ENCODE peak calls at places on chromosomes 5 and 9, in ten cellular contexts. N is activated CD8-positive, alpha-beta T cell treated with anti-CD3 and anti-CD28 coated beads for 36 hours; P is nephron progenitor cell; U is pancreas; R is vagina; T is cardiac muscle cell; B is fibroblast of lung; H is GM13977; S is A549; M is cardiac fibroblast. C is an unnamed sample.

GRCh38 chr9:92639791-92640271 is 30.1 kb downstream of the IPPK start:
- DNase-seq in N (no peak), P (no peak), U (no peak), R (no peak), T (no peak), B (no peak), H (no peak), S (no peak), M (no peak), C (no peak)

GRCh38 chr9:27622688-27623340 is 49.5 kb upstream of the C9orf72 start:
- DNase-seq in N (no peak), P (no peak), U (no peak), R (no peak), T (no peak), B (no peak), H (no peak), S (no peak), M (no peak), C (no peak)

GRCh38 chr5:38379360-38379827 is 121.0 kb downstream of the EGFLAM start:
- DNase-seq in N (no peak), P (peak; percentile 33), U (no peak), R (no peak), T (peak; percentile 21), B (no peak), H (no peak), S (no peak), M (no peak), C (no peak)

GRCh38 chr5:17346811-17347210 is 129.4 kb downstream of the BASP1 start:
- DNase-seq in N (no peak), P (no peak), U (no peak), R (no peak), T (no peak), B (no peak), H (no peak), S (no peak), M (peak; percentile 33), C (no peak)

GRCh38 chr9:103789686-103790085 is 304.4 kb upstream of the SMC2 start:
- DNase-seq in N (no peak), P (no peak), U (no peak), R (no peak), T (peak; percentile 7), B (no peak), H (peak; percentile 12), S (peak; percentile 18), M (peak; percentile 45), C (peak; percentile 0)

GRCh38 chr9:90162819-90163218 is 479.8 kb downstream of the DIRAS2 start:
- DNase-seq in N (no peak), P (no peak), U (no peak), R (no peak), T (no peak), B (no peak), H (no peak), S (no peak), M (no peak), C (no peak)

GRCh38 chr5:76818844-76819831 is at the start of gene F2RL1:
- DNase-seq in N (peak; percentile 47), P (peak; percentile 82), U (peak; percentile 91), R (no peak), T (peak; percentile 70), B (peak; percentile 68), H (no peak), S (peak; percentile 91), M (peak; percentile 87), C (no peak)

GRCh38 chr5:128920345-128921215 is 44.7 kb upstream of the SLC27A6 start:
- DNase-seq in N (no peak), P (no peak), U (no peak), R (no peak), T (peak; percentile 52), B (peak; percentile 85), H (no peak), S (peak; percentile 10), M (peak; percentile 84), C (no peak)

GRCh38 chr9:7234144-7234543 is 476.4 kb downstream of the KDM4C start:
- DNase-seq in N (peak; percentile 75), P (peak; percentile 38), U (no peak), R (no peak), T (peak; percentile 63), B (peak; percentile 28), H (peak; percentile 14), S (peak; percentile 66), M (peak; percentile 66), C (no peak)

GRCh38 chr9:119027901-119028699 is 341.1 kb downstream of the BRINP1 start:
- DNase-seq in N (no peak), P (no peak), U (no peak), R (no peak), T (no peak), B (no peak), H (no peak), S (no peak), M (no peak), C (no peak)
- TF ChIP-seq CTCF in N (no peak), P (peak; percentile 19), U (no peak), R (no peak), T (no peak), B (no peak), H (no peak), S (no peak), M (no peak), C (no peak)

GRCh38 chr5:155729684-155730059 is 597.3 kb upstream of the SGCD start:
- DNase-seq in N (no peak), P (peak; percentile 10), U (peak; percentile 19), R (no peak), T (peak; percentile 2), B (no peak), H (no peak), S (no peak), M (no peak), C (no peak)

GRCh38 chr5:155728857-155729683 is 597.9 kb upstream of the SGCD start:
- DNase-seq in N (peak; percentile 19), P (peak; percentile 34), U (no peak), R (no peak), T (no peak), B (peak; percentile 0), H (peak; percentile 28), S (no peak), M (peak; percentile 3), C (no peak)

GRCh38 chr5:155726267-155726666 is 600.7 kb upstream of the SGCD start:
- DNase-seq in N (peak; percentile 10), P (peak; percentile 75), U (no peak), R (no peak), T (peak; percentile 5), B (peak; percentile 1), H (peak; percentile 17), S (peak; percentile 21), M (peak; percentile 27), C (no peak)

GRCh38 chr5:155727512-155728145 is 599.3 kb upstream of the SGCD start:
- DNase-seq in N (no peak), P (no peak), U (no peak), R (no peak), T (no peak), B (no peak), H (peak; percentile 14), S (peak; percentile 20), M (no peak), C (no peak)

GRCh38 chr5:155728146-155728856 is 598.7 kb upstream of the SGCD start:
- DNase-seq in N (peak; percentile 1), P (peak; percentile 72), U (peak; percentile 37), R (no peak), T (peak; percentile 50), B (peak; percentile 15), H (peak; percentile 30), S (peak; percentile 64), M (peak; percentile 9), C (no peak)
- TF ChIP-seq CTCF in N (no peak), P (no peak), U (no peak), R (no peak), T (no peak), B (no peak), H (no peak), S (no peak), M (no peak), C (no peak)

DNA sequence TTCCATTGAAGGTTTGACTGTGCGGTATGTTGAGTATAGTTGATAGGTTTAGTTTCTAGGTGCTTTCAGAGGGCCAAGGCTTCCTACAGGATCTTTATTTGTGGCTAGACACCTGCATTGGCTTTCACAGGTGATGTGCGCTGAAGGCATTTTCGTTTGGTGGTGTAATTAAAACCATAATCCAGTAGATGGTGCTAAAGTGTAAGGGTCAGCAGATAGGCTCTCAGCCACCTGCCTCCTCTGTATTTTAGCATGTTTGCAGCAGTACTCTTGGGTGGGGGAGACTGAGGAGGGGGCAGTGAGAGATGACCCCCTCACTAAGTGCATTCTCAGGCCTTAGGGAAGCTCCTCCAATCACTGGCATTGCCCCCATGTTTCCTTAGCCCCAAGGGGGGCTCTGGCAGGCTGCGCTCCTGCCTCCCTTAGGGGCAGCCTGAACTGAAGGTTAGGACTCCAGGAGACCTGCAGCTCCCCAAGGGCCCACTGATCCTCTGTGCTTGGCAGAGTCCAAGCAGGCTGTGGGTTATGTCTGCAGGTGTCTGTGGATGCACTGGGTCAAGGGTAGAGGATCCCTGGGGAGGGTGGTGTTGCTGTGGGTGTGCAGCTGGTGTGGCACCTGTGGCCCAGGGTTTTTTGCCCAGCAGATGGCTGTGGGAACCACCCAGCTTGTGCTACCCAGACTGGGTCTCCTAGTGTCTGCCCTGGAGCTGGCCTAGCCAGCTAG is 23.4 kb downstream of the CDK20 start:
- DNase-seq in N (no peak), P (no peak), U (no peak), R (no peak), T (peak; percentile 52), B (peak; percentile 40), H (peak; percentile 43), S (peak; percentile 41), M (peak; percentile 47), C (no peak)
- TF ChIP-seq CTCF in N (peak; percentile 70), P (peak; percentile 59), U (no peak), R (no peak), T (peak; percentile 55), B (peak; percentile 49), H (peak; percentile 53), S (peak; percentile 43), M (peak; percentile 58), C (peak; percentile 58)

GRCh38 chr9:311837-312236 is 97.2 kb downstream of the DOCK8 start:
- DNase-seq in N (no peak), P (no peak), U (no peak), R (no peak), T (no peak), B (no peak), H (no peak), S (no peak), M (no peak), C (no peak)

GRCh38 chr9:303502-303901 is 88.8 kb downstream of the DOCK8 start:
- DNase-seq in N (no peak), P (no peak), U (no peak), R (no peak), T (no peak), B (no peak), H (no peak), S (no peak), M (no peak), C (no peak)

GRCh38 chr9:304519-305185 is 90.0 kb downstream of the DOCK8 start:
- DNase-seq in N (no peak), P (no peak), U (no peak), R (no peak), T (no peak), B (no peak), H (no peak), S (no peak), M (no peak), C (no peak)

GRCh38 chr9:304106-304505 is 89.4 kb downstream of the DOCK8 start:
- DNase-seq in N (no peak), P (no peak), U (no peak), R (no peak), T (no peak), B (no peak), H (no peak), S (no peak), M (no peak), C (no peak)

DNA sequence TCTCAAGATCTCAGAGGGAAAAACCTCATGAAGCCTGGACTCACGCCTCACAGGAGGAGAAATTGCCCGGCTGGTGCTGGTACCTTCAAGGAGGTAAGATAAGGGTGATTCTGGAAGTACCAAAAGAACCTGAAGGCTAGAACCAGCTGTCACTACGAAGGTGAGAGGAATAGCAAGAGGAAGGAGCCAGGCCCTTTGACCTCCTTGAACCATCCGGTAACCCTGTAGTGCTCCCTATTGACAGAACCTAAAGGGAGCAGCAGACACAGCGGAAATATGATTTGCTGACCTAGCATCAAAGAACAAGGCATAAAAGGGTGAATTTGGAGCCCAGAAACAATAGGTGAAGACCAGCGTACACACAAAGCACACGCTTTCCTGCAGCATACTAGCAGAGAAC is 92.2 kb downstream of the DOCK8 start:
- DNase-seq in N (peak; percentile 16), P (no peak), U (no peak), R (no peak), T (peak; percentile 2), B (no peak), H (no peak), S (peak; percentile 28), M (no peak), C (no peak)
- TF ChIP-seq CTCF in N (no peak), P (no peak), U (no peak), R (no peak), T (no peak), B (no peak), H (peak; percentile 58), S (peak; percentile 15), M (no peak), C (peak; percentile 46)